ENCODE peak calls at places on chromosomes 4 and X, in five cellular contexts. Q is omental fat pad, Y is T-helper 1 cell, B is lung, R is NCI-H1092. W is an unnamed sample.

GRCh38 chr4:104942990-104943758 is 203.5 kb upstream of the TET2 start:
- DNase-seq in R (no peak), B (no peak), Y (no peak), Q (no peak), W (no peak)

GRCh38 chrX:105331244-105331643 is 110.8 kb upstream of the TEX13A start:
- DNase-seq in B (no peak), R (no peak), Q (no peak), Y (no peak), W (no peak)

GRCh38 chrX:86455495-86455894 is 307.2 kb downstream of the DACH2 start:
- DNase-seq in Q (no peak), B (no peak), Y (no peak), R (no peak), W (no peak)

GRCh38 chrX:45758319-45758718 is 557.6 kb upstream of the DIPK2B start:
- DNase-seq in Y (peak; percentile 89), Q (no peak), B (no peak), R (no peak), W (peak; percentile 87)

GRCh38 chr4:5054532-5054931 is 3.3 kb downstream of the STK32B start:
- DNase-seq in R (no peak), Q (no peak), B (no peak), Y (no peak), W (no peak)

GRCh38 chr4:1080432-1080831 is 32.9 kb downstream of the RNF212 start:
- DNase-seq in Y (no peak), Q (no peak), R (no peak), B (no peak), W (no peak)

GRCh38 chr4:173766231-173766630 is 236.2 kb upstream of the HAND2 start:
- DNase-seq in Y (no peak), R (no peak), B (no peak), Q (no peak), W (no peak)

GRCh38 chr4:10584042-10584441 is 100.5 kb downstream of the CLNK start:
- DNase-seq in R (no peak), B (no peak), Q (no peak), Y (no peak), W (peak; percentile 21)

GRCh38 chr4:73661646-73662119 is 41.4 kb upstream of the RASSF6 start:
- DNase-seq in Q (no peak), B (no peak), R (no peak), Y (no peak), W (peak; percentile 88)

GRCh38 chrX:44550563-44550962 is 7.9 kb upstream of the FUNDC1 start:
- DNase-seq in R (no peak), B (no peak), Y (no peak), Q (no peak), W (no peak)

GRCh38 chrX:80216086-80216485 is 201.5 kb downstream of the TBX22 start:
- DNase-seq in Q (no peak), Y (no peak), R (no peak), B (no peak), W (peak; percentile 1)

GRCh38 chrX:19003756-19004155 is 19.8 kb upstream of the PHKA2 start:
- DNase-seq in B (no peak), R (no peak), Y (no peak), Q (no peak), W (no peak)

GRCh38 chr4:152856960-152857359 is 77.2 kb downstream of the ARFIP1 start:
- DNase-seq in Y (no peak), B (no peak), R (no peak), Q (no peak), W (no peak)

GRCh38 chr4:61431131-61431530 is 231.0 kb downstream of the ADGRL3 start:
- DNase-seq in R (no peak), Y (no peak), Q (no peak), B (no peak), W (no peak)

GRCh38 chrX:154481195-154481594 is 2.1 kb upstream of the LAGE3 start:
- DNase-seq in B (no peak), Y (no peak), Q (no peak), R (no peak), W (no peak)

GRCh38 chr4:100797791-100798190 is 280.0 kb upstream of the EMCN start:
- DNase-seq in B (no peak), Q (no peak), Y (no peak), R (no peak), W (no peak)

GRCh38 chr4:86338989-86339388 is 20.9 kb downstream of the MAPK10 start:
- DNase-seq in Q (no peak), B (no peak), R (no peak), Y (no peak), W (peak; percentile 73)

W was measured in A172.